ENCODE peak calls at places on chromosomes 4 and X, in eight cellular contexts. B is cardiac fibroblast, U is GM12865, Y is OCI-LY7, D is heart right ventricle, W is omental fat pad, E is psoas muscle, S is MCF 10A. R is an unnamed sample.

GRCh38 chr4:150176559-150176958 is 98.3 kb downstream of the DCLK2 start:
- DNase-seq in B (peak), U (no peak), Y (no peak), D (no peak), W (no peak), E (no peak), S (peak), R (no peak)

GRCh38 chrX:10395643-10396042 is 224.7 kb downstream of the MID1 start:
- DNase-seq in B (no peak), U (no peak), Y (no peak), D (no peak), W (no peak), E (no peak), S (no peak), R (no peak)

GRCh38 chr4:99887837-99888236 is 6.4 kb downstream of the LAMTOR3 start:
- DNase-seq in B (peak), U (no peak), Y (no peak), D (no peak), W (no peak), E (no peak), S (no peak), R (no peak)

GRCh38 chrX:51931761-51932160 is 38.3 kb downstream of the MAGED1 start:
- DNase-seq in B (no peak), U (no peak), Y (no peak), D (no peak), W (no peak), E (no peak), S (no peak), R (no peak)

GRCh38 chrX:27555514-27555913 is 34.6 kb upstream of the DCAF8L2 start:
- DNase-seq in B (peak), U (peak), Y (peak), D (no peak), W (no peak), E (no peak), S (peak), R (peak)

GRCh38 chr4:136241221-136241986 is 1290.9 kb downstream of the PCDH18 start:
- DNase-seq in B (no peak), U (no peak), Y (no peak), D (no peak), W (no peak), E (no peak), S (no peak), R (no peak)

GRCh38 chr4:8747467-8747841 is 124.2 kb downstream of the HMX1 start:
- DNase-seq in B (no peak), U (no peak), Y (no peak), D (no peak), W (no peak), E (peak), S (no peak), R (no peak)

GRCh38 chr4:15729910-15730533 is 27.2 kb downstream of the BST1 start:
- DNase-seq in B (peak), U (peak), Y (peak), D (no peak), W (no peak), E (no peak), S (peak), R (peak)

GRCh38 chr4:52015366-52015765 is 4.8 kb downstream of the LRRC66 start:
- DNase-seq in B (peak), U (no peak), Y (no peak), D (no peak), W (no peak), E (no peak), S (peak), R (no peak)

GRCh38 chr4:81595798-81596610 is 124.3 kb upstream of the RASGEF1B start:
- DNase-seq in B (peak), U (no peak), Y (no peak), D (no peak), W (no peak), E (no peak), S (no peak), R (no peak)

GRCh38 chrX:31497086-31497485 is 425.2 kb upstream of the FTHL17 start:
- DNase-seq in B (peak), U (no peak), Y (no peak), D (no peak), W (no peak), E (no peak), S (peak), R (no peak)

GRCh38 chr4:172686021-172686420 is 482.6 kb upstream of the GALNT7 start:
- DNase-seq in B (no peak), U (no peak), Y (no peak), D (no peak), W (no peak), E (no peak), S (no peak), R (no peak)

GRCh38 chrX:13515181-13515930 is 54.0 kb upstream of the EGFL6 start:
- DNase-seq in B (no peak), U (no peak), Y (no peak), D (no peak), W (no peak), E (no peak), S (no peak), R (no peak)

GRCh38 chr4:55069248-55069647 is 56.1 kb downstream of the KDR start:
- DNase-seq in B (peak), U (no peak), Y (no peak), D (no peak), W (no peak), E (no peak), S (no peak), R (no peak)

GRCh38 chr4:109631709-109632108 is 71.5 kb downstream of the CASP6 start:
- DNase-seq in B (peak), U (no peak), Y (no peak), D (peak), W (no peak), E (no peak), S (no peak), R (no peak)

GRCh38 chrX:104488811-104489210 is 77.2 kb upstream of the IL1RAPL2 start:
- DNase-seq in B (no peak), U (no peak), Y (no peak), D (no peak), W (no peak), E (no peak), S (no peak), R (no peak)

GRCh38 chr4:21802406-21802805 is 146.2 kb downstream of the KCNIP4 start:
- DNase-seq in B (peak), U (no peak), Y (no peak), D (no peak), W (no peak), E (no peak), S (peak), R (no peak)

GRCh38 chr4:110666030-110666429 is 43.2 kb upstream of the PITX2 start:
- DNase-seq in B (no peak), U (no peak), Y (no peak), D (no peak), W (no peak), E (no peak), S (no peak), R (no peak)

GRCh38 chrX:70042399-70043371 is 7.1 kb downstream of the AWAT2 start:
- DNase-seq in B (peak), U (no peak), Y (no peak), D (no peak), W (no peak), E (no peak), S (no peak), R (no peak)

GRCh38 chrX:47366051-47366722 is 4.2 kb upstream of the ZNF157 start:
- DNase-seq in B (peak), U (peak), Y (peak), D (peak), W (no peak), E (peak), S (no peak), R (peak)

DNA sequence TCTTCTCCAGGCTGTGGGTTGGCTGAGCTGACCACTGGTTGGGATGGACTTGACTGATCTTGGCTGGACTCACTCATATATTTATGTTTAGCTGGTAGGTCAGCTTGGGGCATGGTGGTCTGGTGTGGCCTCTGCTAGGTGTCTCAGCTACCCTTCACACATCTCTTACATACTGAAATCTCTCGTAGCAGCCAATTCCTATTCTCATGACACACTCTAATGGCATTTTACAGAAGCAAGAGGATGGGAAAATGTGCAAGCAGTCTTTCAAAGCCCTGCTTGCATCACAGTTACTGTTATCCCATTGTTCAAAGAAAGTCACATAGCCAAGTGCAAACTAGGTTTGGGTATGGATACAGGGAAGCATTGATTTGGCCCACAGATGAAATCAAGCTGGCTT is 55.5 kb upstream of the PCDH18 start:
- DNase-seq in B (no peak), U (no peak), Y (no peak), D (no peak), W (no peak), E (no peak), S (no peak), R (no peak)
- TF ChIP-seq CTCF in B (no peak), U (no peak), Y (no peak), D (no peak), W (no peak), E (no peak), S (no peak), R (no peak)

DNA sequence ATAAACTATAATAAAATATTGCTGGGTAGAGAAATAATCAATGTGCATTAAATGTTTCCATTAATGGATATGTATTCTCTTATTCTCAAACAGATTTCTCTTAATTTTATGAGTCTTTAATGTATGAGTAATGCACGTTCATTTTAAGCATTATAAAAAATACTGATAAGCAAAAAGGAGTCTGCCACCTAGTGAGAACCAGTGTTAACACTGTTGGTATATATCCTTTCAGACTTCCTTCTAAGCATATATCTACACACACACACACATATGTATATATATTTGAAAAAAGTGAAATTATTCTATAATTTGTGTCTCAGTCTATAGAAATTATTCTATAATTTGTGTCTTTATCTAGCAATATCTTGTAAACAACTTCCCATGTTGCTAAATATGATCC is 49.9 kb upstream of the MTMR1 start:
- DNase-seq in B (peak), U (no peak), Y (no peak), D (no peak), W (no peak), E (no peak), S (peak), R (no peak)
- TF ChIP-seq CTCF in B (no peak), U (no peak), Y (peak), D (no peak), W (no peak), E (no peak), S (peak), R (no peak)

DNA sequence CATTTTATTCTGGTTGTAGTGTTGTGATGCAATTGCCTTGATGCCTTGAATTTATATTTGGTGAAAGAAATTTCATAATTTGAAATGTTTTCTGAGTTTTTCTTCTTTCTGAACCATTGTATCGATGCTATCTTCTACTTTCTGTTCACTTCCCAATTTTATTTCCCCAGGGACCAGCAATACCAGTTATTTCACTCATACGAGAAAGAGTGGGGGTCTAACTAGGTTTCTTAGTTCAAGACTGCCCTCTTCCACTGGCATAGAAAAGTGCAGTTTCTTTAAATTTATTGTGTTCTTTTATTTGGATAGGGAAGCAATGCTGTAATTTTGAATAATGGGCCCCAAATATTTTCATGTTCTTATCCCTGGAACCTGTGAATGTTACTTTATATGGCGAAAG is 544.0 kb upstream of the ADGRL3 start:
- DNase-seq in B (peak), U (no peak), Y (no peak), D (no peak), W (no peak), E (no peak), S (no peak), R (no peak)
- TF ChIP-seq CTCF in B (no peak), U (no peak), Y (no peak), D (no peak), W (no peak), E (no peak), S (no peak), R (no peak)

DNA sequence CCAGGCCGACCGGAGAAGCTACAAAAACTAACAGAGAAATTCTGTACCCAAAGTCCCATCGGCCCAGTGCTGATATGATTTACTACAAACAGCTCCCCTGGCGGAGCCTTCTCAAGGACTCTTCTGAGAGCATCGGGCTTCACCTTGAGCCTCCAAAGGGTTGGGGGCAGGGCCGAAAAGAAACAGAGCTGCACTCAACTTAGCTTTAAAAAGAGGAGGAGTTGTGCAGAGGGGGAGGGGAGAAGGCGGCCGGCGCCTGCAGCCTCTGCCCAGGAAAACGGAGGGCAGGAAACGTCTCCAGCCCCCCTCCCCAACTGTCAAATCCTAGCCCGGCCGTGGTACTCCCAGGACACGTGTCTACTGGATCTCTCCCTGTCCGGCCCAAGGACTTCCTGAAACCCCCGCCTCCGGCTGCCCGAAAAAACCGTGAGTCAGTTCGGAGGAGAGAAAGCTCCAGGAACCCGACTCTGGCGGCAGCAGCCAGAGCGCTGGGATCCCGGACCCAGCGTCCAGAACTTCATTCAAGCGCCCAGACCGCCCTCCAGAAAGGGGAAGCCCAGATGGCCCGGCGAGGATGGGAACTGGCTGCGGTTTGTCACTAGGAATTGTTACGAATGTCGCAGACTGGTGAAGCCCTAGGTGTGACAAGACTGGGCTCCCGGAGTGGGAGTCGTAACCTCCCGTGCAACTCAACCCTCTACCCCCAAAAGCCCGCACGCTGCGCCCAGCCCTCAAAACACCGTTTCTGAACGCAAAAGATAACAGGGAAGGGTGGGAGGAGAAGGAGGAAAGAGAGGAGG is 1.0 kb downstream of the ADAMTS3 start:
- DNase-seq in B (peak), U (peak), Y (no peak), D (peak), W (peak), E (peak), S (peak), R (peak)
- TF ChIP-seq CTCF in B (peak), U (no peak), Y (no peak), D (peak), W (no peak), E (peak), S (peak), R (no peak)

GRCh38 chrX:110135618-110136017 is 132.7 kb downstream of the TMEM164 start:
- DNase-seq in B (no peak), U (no peak), Y (no peak), D (no peak), W (no peak), E (no peak), S (no peak), R (no peak)

GRCh38 chrX:110138557-110138956 is 135.6 kb downstream of the TMEM164 start:
- DNase-seq in B (no peak), U (no peak), Y (no peak), D (no peak), W (no peak), E (no peak), S (no peak), R (no peak)

GRCh38 chrX:110139172-110139571 is 136.3 kb downstream of the TMEM164 start:
- DNase-seq in B (no peak), U (no peak), Y (no peak), D (no peak), W (no peak), E (no peak), S (no peak), R (no peak)

GRCh38 chrX:110133735-110134370 is 130.9 kb downstream of the TMEM164 start:
- DNase-seq in B (no peak), U (no peak), Y (no peak), D (no peak), W (no peak), E (no peak), S (no peak), R (no peak)

GRCh38 chrX:110136136-110136535 is 133.2 kb downstream of the TMEM164 start:
- DNase-seq in B (no peak), U (no peak), Y (no peak), D (no peak), W (no peak), E (no peak), S (no peak), R (no peak)
- TF ChIP-seq CTCF in B (no peak), U (no peak), Y (no peak), D (no peak), W (no peak), E (no peak), S (no peak), R (no peak)

GRCh38 chr4:183360161-183360919 is 38.1 kb upstream of the CLDN24 start:
- DNase-seq in B (peak), U (no peak), Y (no peak), D (no peak), W (no peak), E (no peak), S (peak), R (no peak)

GRCh38 chr4:183366436-183366835 is 44.2 kb upstream of the CLDN24 start:
- DNase-seq in B (no peak), U (no peak), Y (no peak), D (no peak), W (no peak), E (no peak), S (no peak), R (no peak)

GRCh38 chr4:183362036-183362435 is 39.8 kb upstream of the CLDN24 start:
- DNase-seq in B (no peak), U (no peak), Y (no peak), D (no peak), W (no peak), E (no peak), S (no peak), R (no peak)

GRCh38 chr4:183364025-183364424 is 41.8 kb upstream of the CLDN24 start:
- DNase-seq in B (no peak), U (no peak), Y (no peak), D (no peak), W (no peak), E (no peak), S (no peak), R (no peak)

GRCh38 chr4:183362916-183363542 is 40.8 kb upstream of the CLDN24 start:
- DNase-seq in B (peak), U (no peak), Y (no peak), D (no peak), W (no peak), E (no peak), S (peak), R (no peak)
- TF ChIP-seq CTCF in B (peak), U (no peak), Y (no peak), D (peak), W (no peak), E (no peak), S (no peak), R (no peak)

GRCh38 chr4:76549765-76550164 is 114.7 kb downstream of the SHROOM3 start:
- DNase-seq in B (no peak), U (no peak), Y (no peak), D (no peak), W (no peak), E (no peak), S (no peak), R (no peak)

GRCh38 chr4:76554630-76555029 is 119.6 kb downstream of the SHROOM3 start:
- DNase-seq in B (no peak), U (no peak), Y (no peak), D (no peak), W (no peak), E (no peak), S (no peak), R (no peak)

GRCh38 chr4:76548704-76549103 is 113.7 kb downstream of the SHROOM3 start:
- DNase-seq in B (no peak), U (no peak), Y (no peak), D (no peak), W (no peak), E (no peak), S (no peak), R (no peak)

GRCh38 chr4:76547167-76547760 is 112.2 kb downstream of the SHROOM3 start:
- DNase-seq in B (peak), U (no peak), Y (no peak), D (no peak), W (no peak), E (no peak), S (no peak), R (no peak)

GRCh38 chr4:76550966-76551780 is 116.1 kb downstream of the SHROOM3 start:
- DNase-seq in B (no peak), U (no peak), Y (no peak), D (no peak), W (no peak), E (no peak), S (no peak), R (no peak)
- TF ChIP-seq CTCF in B (no peak), U (no peak), Y (no peak), D (no peak), W (no peak), E (no peak), S (no peak), R (no peak)